ENCODE peak calls at places on chromosome 14, in eight cellular contexts. One of them, this sample, is unnamed.

GRCh38 chr14:33900706-33901105 is 50.2 kb downstream of the EGLN3 start:
- DNase-seq in fibroblast of pulmonary artery: no peak
- DNase-seq in pancreas: no peak
- DNase-seq in A549: no peak
- DNase-seq in dorsolateral prefrontal cortex: no peak
- DNase-seq in GM12864: no peak
- DNase-seq in osteocyte: no peak
- DNase-seq in Calu3: no peak
- DNase-seq in this sample: no peak

GRCh38 chr14:39376671-39377403 is 55.4 kb downstream of the FBXO33 start:
- DNase-seq in A549: no peak
- DNase-seq in GM12864: no peak
- DNase-seq in pancreas: no peak
- DNase-seq in fibroblast of pulmonary artery: peak
- DNase-seq in Calu3: no peak
- DNase-seq in osteocyte: no peak
- DNase-seq in dorsolateral prefrontal cortex: no peak
- DNase-seq in this sample: no peak

GRCh38 chr14:72716471-72716870 is 177.4 kb downstream of the DPF3 start:
- DNase-seq in Calu3: no peak
- DNase-seq in pancreas: no peak
- DNase-seq in osteocyte: no peak
- DNase-seq in A549: no peak
- DNase-seq in dorsolateral prefrontal cortex: no peak
- DNase-seq in fibroblast of pulmonary artery: peak
- DNase-seq in GM12864: no peak
- DNase-seq in this sample: no peak

GRCh38 chr14:90299408-90299807 is 32.3 kb downstream of the NRDE2 start:
- DNase-seq in Calu3: no peak
- DNase-seq in GM12864: no peak
- DNase-seq in dorsolateral prefrontal cortex: no peak
- DNase-seq in A549: no peak
- DNase-seq in fibroblast of pulmonary artery: no peak
- DNase-seq in osteocyte: no peak
- DNase-seq in pancreas: no peak
- DNase-seq in this sample: no peak

GRCh38 chr14:99876406-99876805 is 83.2 kb downstream of the EML1 start:
- DNase-seq in pancreas: no peak
- DNase-seq in dorsolateral prefrontal cortex: peak
- DNase-seq in fibroblast of pulmonary artery: no peak
- DNase-seq in osteocyte: no peak
- DNase-seq in GM12864: no peak
- DNase-seq in Calu3: no peak
- DNase-seq in A549: no peak
- DNase-seq in this sample: no peak

GRCh38 chr14:52272375-52272774 is 4.9 kb downstream of the PTGDR start:
- DNase-seq in Calu3: peak
- DNase-seq in fibroblast of pulmonary artery: peak
- DNase-seq in pancreas: no peak
- DNase-seq in GM12864: no peak
- DNase-seq in dorsolateral prefrontal cortex: no peak
- DNase-seq in A549: peak
- DNase-seq in osteocyte: no peak
- DNase-seq in this sample: peak

GRCh38 chr14:33548606-33549005 is 402.3 kb downstream of the EGLN3 start:
- DNase-seq in GM12864: no peak
- DNase-seq in A549: no peak
- DNase-seq in osteocyte: no peak
- DNase-seq in dorsolateral prefrontal cortex: no peak
- DNase-seq in Calu3: no peak
- DNase-seq in pancreas: no peak
- DNase-seq in fibroblast of pulmonary artery: no peak
- DNase-seq in this sample: no peak

GRCh38 chr14:102777711-102778615 is 714 bp downstream of the TRAF3 start:
- DNase-seq in A549: no peak
- DNase-seq in fibroblast of pulmonary artery: peak
- DNase-seq in Calu3: peak
- DNase-seq in pancreas: peak
- DNase-seq in dorsolateral prefrontal cortex: no peak
- DNase-seq in osteocyte: no peak
- DNase-seq in GM12864: no peak
- DNase-seq in this sample: no peak

GRCh38 chr14:55976619-55977018 is 141.6 kb upstream of the PELI2 start:
- DNase-seq in GM12864: no peak
- DNase-seq in pancreas: no peak
- DNase-seq in osteocyte: no peak
- DNase-seq in A549: no peak
- DNase-seq in Calu3: peak
- DNase-seq in dorsolateral prefrontal cortex: no peak
- DNase-seq in fibroblast of pulmonary artery: peak
- DNase-seq in this sample: peak

GRCh38 chr14:63032056-63032455 is 13.2 kb downstream of the KCNH5 start:
- DNase-seq in pancreas: no peak
- DNase-seq in dorsolateral prefrontal cortex: no peak
- DNase-seq in A549: no peak
- DNase-seq in GM12864: no peak
- DNase-seq in fibroblast of pulmonary artery: no peak
- DNase-seq in Calu3: no peak
- DNase-seq in osteocyte: no peak
- DNase-seq in this sample: no peak

GRCh38 chr14:52888839-52889838 is 61.7 kb downstream of the FERMT2 start:
- DNase-seq in fibroblast of pulmonary artery: no peak
- DNase-seq in pancreas: no peak
- DNase-seq in dorsolateral prefrontal cortex: no peak
- DNase-seq in GM12864: no peak
- DNase-seq in osteocyte: no peak
- DNase-seq in A549: no peak
- DNase-seq in Calu3: no peak
- DNase-seq in this sample: no peak

GRCh38 chr14:22733829-22734228 is 32.7 kb upstream of the OXA1L start:
- DNase-seq in Calu3: no peak
- DNase-seq in pancreas: no peak
- DNase-seq in dorsolateral prefrontal cortex: no peak
- DNase-seq in A549: no peak
- DNase-seq in osteocyte: no peak
- DNase-seq in fibroblast of pulmonary artery: no peak
- DNase-seq in GM12864: no peak
- DNase-seq in this sample: no peak

GRCh38 chr14:53491256-53491905 is 338.3 kb upstream of the DDHD1 start:
- DNase-seq in GM12864: no peak
- DNase-seq in A549: no peak
- DNase-seq in dorsolateral prefrontal cortex: no peak
- DNase-seq in osteocyte: no peak
- DNase-seq in pancreas: no peak
- DNase-seq in fibroblast of pulmonary artery: no peak
- DNase-seq in Calu3: no peak
- DNase-seq in this sample: no peak

GRCh38 chr14:34181308-34181707 is 230.4 kb upstream of the EGLN3 start:
- DNase-seq in fibroblast of pulmonary artery: no peak
- DNase-seq in osteocyte: no peak
- DNase-seq in GM12864: no peak
- DNase-seq in Calu3: no peak
- DNase-seq in dorsolateral prefrontal cortex: no peak
- DNase-seq in A549: no peak
- DNase-seq in pancreas: no peak
- DNase-seq in this sample: no peak

GRCh38 chr14:55099741-55100140 is 29.3 kb upstream of the LGALS3 start:
- DNase-seq in A549: no peak
- DNase-seq in fibroblast of pulmonary artery: peak
- DNase-seq in dorsolateral prefrontal cortex: no peak
- DNase-seq in osteocyte: no peak
- DNase-seq in GM12864: no peak
- DNase-seq in pancreas: no peak
- DNase-seq in Calu3: no peak
- DNase-seq in this sample: no peak

GRCh38 chr14:32779845-32780244 is 158.8 kb upstream of the NPAS3 start:
- DNase-seq in fibroblast of pulmonary artery: peak
- DNase-seq in dorsolateral prefrontal cortex: no peak
- DNase-seq in GM12864: no peak
- DNase-seq in Calu3: no peak
- DNase-seq in osteocyte: no peak
- DNase-seq in A549: no peak
- DNase-seq in pancreas: no peak
- DNase-seq in this sample: no peak

GRCh38 chr14:49940805-49941421 is 48.0 kb downstream of the ARF6 start:
- DNase-seq in GM12864: no peak
- DNase-seq in Calu3: no peak
- DNase-seq in dorsolateral prefrontal cortex: no peak
- DNase-seq in A549: no peak
- DNase-seq in osteocyte: no peak
- DNase-seq in pancreas: no peak
- DNase-seq in fibroblast of pulmonary artery: peak
- DNase-seq in this sample: no peak

GRCh38 chr14:23640524-23641141 is 4.5 kb downstream of the DHRS2 start:
- DNase-seq in GM12864: no peak
- DNase-seq in osteocyte: no peak
- DNase-seq in pancreas: no peak
- DNase-seq in A549: no peak
- DNase-seq in Calu3: no peak
- DNase-seq in dorsolateral prefrontal cortex: no peak
- DNase-seq in fibroblast of pulmonary artery: peak
- DNase-seq in this sample: peak

GRCh38 chr14:68074765-68075381 is 255.3 kb downstream of the RAD51B start:
- DNase-seq in GM12864: no peak
- DNase-seq in osteocyte: no peak
- DNase-seq in pancreas: no peak
- DNase-seq in fibroblast of pulmonary artery: peak
- DNase-seq in Calu3: no peak
- DNase-seq in dorsolateral prefrontal cortex: no peak
- DNase-seq in A549: no peak
- DNase-seq in this sample: no peak
- TF ChIP-seq CTCF in GM12864: peak
- TF ChIP-seq CTCF in osteocyte: no peak
- TF ChIP-seq CTCF in pancreas: no peak
- TF ChIP-seq CTCF in fibroblast of pulmonary artery: no peak
- TF ChIP-seq CTCF in Calu3: no peak
- TF ChIP-seq CTCF in dorsolateral prefrontal cortex: no peak
- TF ChIP-seq CTCF in A549: no peak
- TF ChIP-seq CTCF in this sample: no peak

GRCh38 chr14:24783791-24784190 is 149.8 kb upstream of the GZMB start:
- DNase-seq in A549: no peak
- DNase-seq in GM12864: no peak
- DNase-seq in dorsolateral prefrontal cortex: no peak
- DNase-seq in osteocyte: no peak
- DNase-seq in fibroblast of pulmonary artery: no peak
- DNase-seq in Calu3: no peak
- DNase-seq in pancreas: no peak
- DNase-seq in this sample: no peak
- TF ChIP-seq CTCF in A549: no peak
- TF ChIP-seq CTCF in GM12864: no peak
- TF ChIP-seq CTCF in dorsolateral prefrontal cortex: no peak
- TF ChIP-seq CTCF in osteocyte: no peak
- TF ChIP-seq CTCF in fibroblast of pulmonary artery: no peak
- TF ChIP-seq CTCF in Calu3: no peak
- TF ChIP-seq CTCF in pancreas: no peak
- TF ChIP-seq CTCF in this sample: no peak

GRCh38 chr14:74400328-74400727 is 25.7 kb downstream of the SYNDIG1L start:
- DNase-seq in osteocyte: no peak
- DNase-seq in dorsolateral prefrontal cortex: no peak
- DNase-seq in A549: peak
- DNase-seq in GM12864: no peak
- DNase-seq in Calu3: peak
- DNase-seq in pancreas: no peak
- DNase-seq in fibroblast of pulmonary artery: peak
- DNase-seq in this sample: no peak
- TF ChIP-seq CTCF in osteocyte: peak
- TF ChIP-seq CTCF in dorsolateral prefrontal cortex: no peak
- TF ChIP-seq CTCF in A549: no peak
- TF ChIP-seq CTCF in GM12864: no peak
- TF ChIP-seq CTCF in Calu3: no peak
- TF ChIP-seq CTCF in pancreas: no peak
- TF ChIP-seq CTCF in fibroblast of pulmonary artery: peak
- TF ChIP-seq CTCF in this sample: no peak

DNA sequence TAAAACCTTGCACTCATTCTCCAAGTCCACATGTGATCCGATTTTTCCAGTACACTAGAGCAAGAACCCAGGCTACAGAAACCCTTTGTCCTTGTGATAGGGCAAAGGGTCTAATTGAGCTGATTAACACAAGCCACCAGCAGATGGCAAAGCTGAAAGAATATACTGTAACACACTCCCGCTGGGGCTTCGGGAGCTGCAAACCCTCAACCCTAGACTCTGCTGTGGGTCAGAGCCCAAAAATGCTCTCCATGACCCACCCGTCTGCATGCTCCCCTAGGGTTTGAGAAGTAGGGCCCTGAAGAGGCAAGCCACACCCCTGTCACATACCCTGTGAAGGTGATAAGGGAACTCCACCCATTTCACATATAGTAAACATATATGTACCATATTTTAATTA is 33.6 kb upstream of the PCNX1 start:
- DNase-seq in A549: no peak
- DNase-seq in osteocyte: no peak
- DNase-seq in pancreas: no peak
- DNase-seq in dorsolateral prefrontal cortex: no peak
- DNase-seq in GM12864: no peak
- DNase-seq in Calu3: no peak
- DNase-seq in fibroblast of pulmonary artery: no peak
- DNase-seq in this sample: no peak
- TF ChIP-seq CTCF in A549: no peak
- TF ChIP-seq CTCF in osteocyte: no peak
- TF ChIP-seq CTCF in pancreas: no peak
- TF ChIP-seq CTCF in dorsolateral prefrontal cortex: no peak
- TF ChIP-seq CTCF in GM12864: peak
- TF ChIP-seq CTCF in Calu3: no peak
- TF ChIP-seq CTCF in fibroblast of pulmonary artery: no peak
- TF ChIP-seq CTCF in this sample: no peak

GRCh38 chr14:43894534-43894933 is 612.5 kb downstream of the FSCB start:
- DNase-seq in osteocyte: no peak
- DNase-seq in fibroblast of pulmonary artery: peak
- DNase-seq in A549: no peak
- DNase-seq in GM12864: peak
- DNase-seq in Calu3: no peak
- DNase-seq in pancreas: no peak
- DNase-seq in dorsolateral prefrontal cortex: no peak
- DNase-seq in this sample: peak
- TF ChIP-seq CTCF in osteocyte: peak
- TF ChIP-seq CTCF in fibroblast of pulmonary artery: peak
- TF ChIP-seq CTCF in A549: peak
- TF ChIP-seq CTCF in GM12864: peak
- TF ChIP-seq CTCF in Calu3: no peak
- TF ChIP-seq CTCF in pancreas: peak
- TF ChIP-seq CTCF in dorsolateral prefrontal cortex: peak
- TF ChIP-seq CTCF in this sample: peak

DNA sequence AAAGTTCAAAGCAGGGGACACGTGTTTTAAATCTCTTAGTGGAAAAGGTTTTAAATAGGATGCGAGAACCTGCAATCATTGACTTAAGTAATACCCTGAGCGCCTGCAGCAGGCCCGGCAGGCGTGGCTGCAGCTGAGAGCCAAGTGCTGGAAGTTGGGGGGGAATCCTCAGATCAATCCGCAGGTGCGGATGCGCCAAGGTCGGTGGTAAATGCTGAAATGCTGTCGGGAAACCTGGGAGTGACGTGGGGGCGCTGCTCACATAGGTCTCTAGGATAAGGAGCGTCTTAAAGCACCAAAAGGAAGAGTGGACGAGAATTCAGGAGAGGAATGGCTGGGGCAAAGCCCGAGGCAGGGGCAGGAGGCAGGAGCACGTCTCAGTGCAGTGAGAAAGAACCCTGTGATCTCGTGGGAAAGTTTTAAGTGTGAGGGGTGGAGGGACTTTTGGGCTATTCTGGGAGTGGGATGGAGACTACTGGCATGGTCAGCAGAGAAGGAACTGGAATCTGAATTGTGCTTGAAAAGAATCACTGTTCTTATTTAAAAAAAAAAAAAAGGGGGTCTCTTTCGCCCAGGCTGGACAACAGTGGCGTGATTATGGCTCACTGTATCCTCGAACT is 883 bp upstream of the CDCA4 start:
- DNase-seq in osteocyte: no peak
- DNase-seq in fibroblast of pulmonary artery: peak
- DNase-seq in dorsolateral prefrontal cortex: no peak
- DNase-seq in A549: peak
- DNase-seq in Calu3: peak
- DNase-seq in pancreas: peak
- DNase-seq in GM12864: no peak
- DNase-seq in this sample: peak
- TF ChIP-seq CTCF in osteocyte: no peak
- TF ChIP-seq CTCF in fibroblast of pulmonary artery: no peak
- TF ChIP-seq CTCF in dorsolateral prefrontal cortex: peak
- TF ChIP-seq CTCF in A549: peak
- TF ChIP-seq CTCF in Calu3: no peak
- TF ChIP-seq CTCF in pancreas: no peak
- TF ChIP-seq CTCF in GM12864: peak
- TF ChIP-seq CTCF in this sample: peak